ENCODE peak calls at places on chromosome 10, in four cellular contexts. P is foreskin fibroblast, H is endothelial cell, J is cardiac muscle cell. N is an unnamed sample.

GRCh38 chr10:21831986-21832735 is 171.4 kb downstream of the DNAJC1 start:
- DNase-seq in P (peak), H (no peak), J (no peak), N (no peak)

GRCh38 chr10:60203993-60204618 is 185.6 kb downstream of the ANK3 start:
- DNase-seq in J (peak), H (peak), P (peak), N (no peak)

GRCh38 chr10:82576093-82576492 is 701.1 kb downstream of the NRG3 start:
- DNase-seq in J (no peak), P (no peak), H (no peak), N (no peak)

GRCh38 chr10:12782537-12782936 is 219.0 kb downstream of the CCDC3 start:
- DNase-seq in J (peak), H (peak), P (no peak), N (peak)

GRCh38 chr10:6844251-6844650 is 264.2 kb upstream of the PRKCQ start:
- DNase-seq in H (no peak), P (no peak), J (no peak), N (no peak)

GRCh38 chr10:71971311-71971731 is 7.1 kb downstream of the CHST3 start:
- DNase-seq in P (no peak), J (no peak), H (no peak), N (no peak)

GRCh38 chr10:130399425-130399950 is 263.3 kb downstream of the GLRX3 start:
- DNase-seq in P (no peak), J (no peak), H (no peak), N (no peak)

GRCh38 chr10:77879710-77880109 is 46.8 kb downstream of the DLG5 start:
- DNase-seq in J (no peak), P (no peak), H (no peak), N (no peak)

GRCh38 chr10:77160679-77161078 is 476.9 kb downstream of the KCNMA1 start:
- DNase-seq in J (no peak), H (no peak), P (peak), N (no peak)

GRCh38 chr10:70664702-70665195 is 7.6 kb upstream of the ADAMTS14 start:
- DNase-seq in J (no peak), P (peak), H (no peak), N (no peak)

GRCh38 chr10:15478429-15478828 is 107.3 kb upstream of the FAM171A1 start:
- DNase-seq in P (no peak), H (no peak), J (no peak), N (no peak)

GRCh38 chr10:67976292-67977245 is 92.1 kb downstream of the SIRT1 start:
- DNase-seq in J (no peak), P (peak), H (no peak), N (no peak)

GRCh38 chr10:127485153-127485857 is 63.8 kb upstream of the NPS start:
- DNase-seq in J (peak), P (peak), H (peak), N (no peak)

GRCh38 chr10:87575851-87576250 is 71.2 kb downstream of the MINPP1 start:
- DNase-seq in J (no peak), P (no peak), H (no peak), N (no peak)

GRCh38 chr10:132685121-132685891 is 100.6 kb downstream of the NKX6-2 start:
- DNase-seq in H (no peak), P (peak), J (no peak), N (no peak)

GRCh38 chr10:48649349-48649944 is 35.2 kb upstream of the WDFY4 start:
- DNase-seq in P (peak), H (no peak), J (no peak), N (no peak)

GRCh38 chr10:127935115-127935561 is 28.2 kb downstream of the PTPRE start:
- DNase-seq in P (no peak), H (no peak), J (no peak), N (no peak)

GRCh38 chr10:34169677-34170076 is 645.4 kb downstream of the PARD3 start:
- DNase-seq in H (no peak), J (no peak), P (no peak), N (no peak)

DNA sequence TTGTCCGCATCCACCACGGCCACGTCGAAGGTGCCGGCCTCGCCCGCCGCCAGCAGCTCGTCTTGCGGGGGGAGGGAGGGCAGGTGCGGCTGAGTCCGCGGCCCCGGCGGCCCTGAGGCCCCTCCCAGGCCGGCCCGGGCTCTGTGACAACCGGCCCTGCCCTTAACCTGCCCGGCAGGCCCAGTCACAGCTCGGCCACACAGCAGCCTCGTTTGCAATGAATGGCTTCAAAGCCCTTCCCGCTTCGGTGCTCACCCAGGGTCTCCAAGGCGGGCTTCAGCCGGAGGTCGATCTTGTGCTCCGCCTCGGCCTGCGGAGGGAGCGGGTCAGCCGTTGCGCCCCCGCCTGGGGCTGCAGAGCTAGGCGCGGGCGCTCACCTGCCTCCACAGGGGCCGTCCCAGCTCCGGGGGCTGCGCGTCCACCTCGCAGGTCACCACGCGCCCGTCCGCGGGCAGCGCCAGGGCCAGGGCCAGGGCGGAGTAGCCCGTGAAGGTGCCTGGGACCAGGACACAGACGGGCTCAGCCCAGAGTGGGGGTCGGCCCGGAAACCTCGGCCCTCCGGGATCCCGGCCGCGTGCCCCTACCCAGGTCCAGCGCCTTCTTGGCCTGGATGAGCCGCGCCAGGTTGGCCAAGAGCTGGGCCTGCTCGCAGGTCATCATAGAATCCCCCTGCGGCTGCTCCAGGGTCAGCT is 928 bp downstream of the COMTD1 start:
- DNase-seq in H (peak), J (peak), P (no peak), N (no peak)
- TF ChIP-seq CTCF in H (no peak), J (no peak), P (no peak), N (peak)

GRCh38 chr10:17287151-17287550 is 59.1 kb downstream of the VIM start:
- DNase-seq in P (no peak), J (no peak), H (no peak), N (no peak)

GRCh38 chr10:17292375-17292774 is 64.3 kb downstream of the VIM start:
- DNase-seq in P (no peak), J (no peak), H (no peak), N (no peak)

GRCh38 chr10:17289763-17290162 is 61.7 kb downstream of the VIM start:
- DNase-seq in H (no peak), P (no peak), J (no peak), N (no peak)

GRCh38 chr10:17286562-17287089 is 58.6 kb downstream of the VIM start:
- DNase-seq in H (no peak), J (no peak), P (no peak), N (no peak)

DNA sequence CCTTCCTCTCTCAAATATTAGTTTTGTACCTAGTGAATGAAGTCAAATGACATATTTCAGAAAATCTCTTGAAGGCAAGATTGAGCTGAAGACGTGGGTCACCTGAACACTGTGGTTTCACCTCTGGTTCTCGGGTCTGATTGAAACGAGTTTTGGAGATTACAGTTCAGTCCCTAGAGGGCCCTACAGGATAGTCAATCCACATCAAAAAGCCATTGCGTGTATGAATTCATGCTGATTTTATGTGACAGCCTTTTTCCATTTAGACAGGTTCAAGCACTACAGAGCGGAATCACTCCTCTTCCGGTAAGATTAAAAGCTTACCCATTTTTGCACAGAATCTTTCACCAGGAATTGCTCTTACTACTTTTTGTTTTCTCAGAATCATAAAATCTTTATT is 62.2 kb downstream of the VIM start:
- DNase-seq in H (no peak), P (peak), J (no peak), N (no peak)
- TF ChIP-seq CTCF in H (no peak), P (peak), J (no peak), N (no peak)

GRCh38 chr10:3195706-3196105 is 23.1 kb upstream of the PITRM1 start:
- DNase-seq in H (no peak), P (no peak), J (no peak), N (no peak)
- TF ChIP-seq CTCF in H (no peak), P (no peak), J (no peak), N (no peak)

DNA sequence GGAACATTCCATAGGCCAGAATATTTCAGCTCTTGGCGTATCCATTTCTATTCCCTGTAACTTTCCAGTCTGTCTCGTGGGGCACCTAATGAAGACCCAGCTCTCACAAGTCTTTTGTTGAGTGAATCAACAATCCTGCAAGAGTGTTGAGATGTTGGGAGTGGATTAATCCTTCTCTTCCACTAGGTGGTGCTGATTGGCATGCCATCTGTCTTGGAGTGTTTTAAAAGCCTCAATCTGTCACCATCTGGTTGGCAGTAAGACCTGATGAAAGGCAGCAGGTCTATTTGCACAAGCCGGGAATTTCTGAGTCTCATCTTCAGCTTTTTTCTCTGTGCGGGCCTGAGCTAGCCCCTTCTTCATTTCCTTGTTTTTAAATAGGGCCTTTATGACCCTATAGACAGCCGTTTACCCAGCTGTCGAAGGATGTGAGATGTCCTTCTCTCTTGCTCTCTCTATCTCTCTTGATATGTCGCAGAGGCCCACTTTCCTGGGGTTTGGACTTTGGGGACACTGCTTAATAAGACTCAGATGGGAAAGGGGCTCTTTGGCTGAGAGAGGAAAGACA is 180.5 kb downstream of the ZNF365 start:
- DNase-seq in H (no peak), P (peak), J (peak), N (peak)
- TF ChIP-seq CTCF in H (peak), P (peak), J (peak), N (peak)

DNA sequence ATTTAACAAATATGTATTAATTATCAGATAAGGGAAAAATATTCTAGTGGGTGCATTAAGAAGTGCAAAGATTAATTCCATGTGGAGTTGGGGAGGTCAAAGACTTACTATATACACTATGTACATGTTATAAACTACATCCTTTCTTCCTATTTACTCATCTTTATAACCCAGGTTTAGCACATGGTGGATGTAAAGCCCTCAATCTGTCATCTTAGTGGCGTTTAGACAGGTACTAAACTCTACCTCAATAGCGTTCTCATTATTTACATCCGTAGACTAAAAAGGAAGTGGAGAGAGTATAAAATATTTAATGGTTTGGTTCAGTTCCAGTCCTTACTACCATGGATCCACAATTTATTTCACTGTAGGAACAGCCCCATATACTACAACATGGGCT is 14.8 kb upstream of the CELF2 start:
- DNase-seq in J (no peak), H (no peak), P (no peak), N (no peak)
- TF ChIP-seq CTCF in J (no peak), H (no peak), P (no peak), N (no peak)

GRCh38 chr10:69649771-69650550 is 19.9 kb downstream of the FAM241B start:
- DNase-seq in P (no peak), H (no peak), J (peak), N (no peak)
- TF ChIP-seq CTCF in P (no peak), H (no peak), J (peak), N (no peak)

DNA sequence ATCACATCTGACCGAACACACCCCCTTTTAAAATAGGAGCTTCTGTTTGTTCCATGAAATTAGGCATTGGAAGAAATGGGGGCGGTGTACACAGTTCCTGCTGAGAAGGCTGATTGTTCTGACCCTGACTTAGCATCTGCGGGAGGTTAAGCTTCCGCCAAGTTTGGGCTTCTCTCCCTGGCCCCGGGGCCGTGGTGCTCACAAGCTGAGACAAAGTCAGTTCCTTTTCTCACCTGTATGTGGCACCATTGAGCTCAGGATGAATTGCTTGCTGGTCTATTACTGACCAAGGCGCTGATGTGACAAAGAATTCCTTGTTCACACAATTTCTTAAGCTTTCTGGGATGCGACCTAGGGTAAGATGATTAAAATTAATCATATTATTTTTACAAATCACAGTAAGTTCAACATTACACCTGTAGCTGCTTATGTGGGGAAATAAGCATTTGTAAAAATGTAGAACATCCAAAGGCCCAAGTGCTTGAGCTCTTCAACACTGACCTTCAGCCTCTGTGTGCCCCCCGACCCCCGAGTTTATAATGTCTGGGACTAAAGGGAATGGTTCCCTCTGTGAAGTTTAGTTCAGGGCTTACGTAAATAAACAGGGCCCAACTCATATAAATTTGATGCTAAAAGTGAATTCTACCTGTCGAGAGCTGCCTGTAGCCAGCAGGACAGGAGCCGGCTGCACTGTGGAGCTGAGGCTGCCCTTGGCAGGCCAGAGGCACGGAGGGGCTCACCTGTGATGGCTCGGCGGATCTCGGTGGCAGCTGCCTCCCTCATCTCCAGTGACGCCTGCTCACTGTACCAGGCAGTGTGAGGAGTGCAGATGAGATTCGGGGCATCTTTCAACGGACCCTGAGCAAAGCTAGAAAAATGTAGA is 50.8 kb downstream of the ZRANB1 start:
- DNase-seq in P (peak), H (peak), J (peak), N (peak)
- TF ChIP-seq CTCF in P (peak), H (peak), J (peak), N (peak)

GRCh38 chr10:35642793-35643114 is 658 bp upstream of the FZD8 start:
- DNase-seq in P (no peak), J (no peak), H (no peak), N (no peak)
- TF ChIP-seq CTCF in P (no peak), J (no peak), H (no peak), N (no peak)

GRCh38 chr10:124742418-124743187 is 1.6 kb downstream of the FAM53B start:
- DNase-seq in H (peak), J (peak), P (peak), N (no peak)
- TF ChIP-seq CTCF in H (no peak), J (peak), P (peak), N (no peak)

N was measured in GM20000.